ENCODE peak calls at places on chromosome 12, in eight cellular contexts. G is dorsolateral prefrontal cortex, Y is hepatocyte, H is AG04449, P is heart left ventricle, U is suprapubic skin, E is pancreas, V is neural progenitor cell. N is an unnamed sample.

GRCh38 chr12:1350055-1350933 is 244.1 kb downstream of the FBXL14 start:
- DNase-seq in H (peak), U (no peak), P (no peak), G (no peak), Y (peak), V (no peak), E (no peak), N (peak)

GRCh38 chr12:8680533-8680932 is 17.3 kb upstream of the RIMKLB start:
- DNase-seq in U (no peak), G (no peak), E (no peak), H (no peak), P (no peak), Y (no peak), V (no peak), N (no peak)

GRCh38 chr12:103821773-103822172 is 19.3 kb downstream of the NT5DC3 start:
- DNase-seq in H (no peak), Y (no peak), G (no peak), U (no peak), E (no peak), V (no peak), P (no peak), N (no peak)

GRCh38 chr12:111434680-111435338 is 29.1 kb downstream of the SH2B3 start:
- DNase-seq in U (peak), G (no peak), V (no peak), P (peak), H (no peak), E (peak), Y (peak), N (no peak)

GRCh38 chr12:1496162-1496925 is 98.0 kb downstream of the FBXL14 start:
- DNase-seq in H (no peak), U (no peak), V (no peak), E (no peak), P (no peak), Y (no peak), G (no peak), N (no peak)

GRCh38 chr12:17079251-17079909 is 473.4 kb upstream of the LMO3 start:
- DNase-seq in V (no peak), P (no peak), H (no peak), U (no peak), G (no peak), E (no peak), Y (no peak), N (no peak)

GRCh38 chr12:101485015-101485414 is 9.9 kb downstream of the SPIC start:
- DNase-seq in G (no peak), U (no peak), V (no peak), E (no peak), H (peak), Y (no peak), P (no peak), N (no peak)

GRCh38 chr12:68481181-68481941 is 129.3 kb upstream of the RAP1B start:
- DNase-seq in V (no peak), E (no peak), H (no peak), Y (no peak), G (no peak), U (no peak), P (no peak), N (no peak)

GRCh38 chr12:46360908-46361666 is 11.5 kb downstream of the SLC38A2 start:
- DNase-seq in H (no peak), U (no peak), V (no peak), G (no peak), P (no peak), E (no peak), Y (no peak), N (no peak)

GRCh38 chr12:72647139-72647538 is 375.0 kb downstream of the TRHDE start:
- DNase-seq in G (no peak), U (no peak), P (no peak), V (no peak), H (no peak), Y (no peak), E (no peak), N (no peak)

GRCh38 chr12:18897816-18898215 is 159.9 kb downstream of the CAPZA3 start:
- DNase-seq in G (no peak), E (no peak), V (no peak), Y (no peak), U (no peak), H (no peak), P (no peak), N (no peak)

DNA sequence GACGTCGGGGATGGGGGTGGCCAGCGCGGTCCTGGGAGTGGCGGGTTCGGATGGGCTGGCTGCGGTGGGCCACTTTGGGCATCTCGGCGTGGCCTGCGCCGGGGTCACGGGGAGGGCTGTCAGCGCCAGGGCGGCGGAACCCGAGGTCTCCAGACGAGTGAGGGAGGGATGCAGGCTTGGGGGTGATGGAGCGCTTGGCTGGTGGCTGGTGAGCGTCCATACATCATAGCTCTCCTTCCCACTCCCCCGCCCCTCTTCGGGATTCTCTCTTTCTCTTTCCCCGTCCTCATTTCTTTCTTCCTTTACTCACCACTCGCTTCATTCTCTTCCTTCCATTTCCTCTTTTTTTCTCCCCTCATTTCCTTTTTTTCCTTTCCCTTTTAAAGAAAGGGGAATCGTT is 260.1 kb upstream of the E2F7 start:
- DNase-seq in Y (peak), G (no peak), E (peak), P (peak), H (no peak), V (peak), U (peak), N (no peak)
- H3K4me3 ChIP-seq in Y (peak), G (peak), E (peak), P (peak), H (peak), V (peak), U (peak), N (peak)

GRCh38 chr12:14621821-14622220 is 54.1 kb upstream of the PLBD1 start:
- DNase-seq in G (no peak), V (no peak), P (no peak), H (no peak), E (no peak), Y (no peak), U (no peak), N (no peak)
- TF ChIP-seq CTCF in G (no peak), V (no peak), P (no peak), H (no peak), E (no peak), Y (no peak), U (no peak), N (no peak)

DNA sequence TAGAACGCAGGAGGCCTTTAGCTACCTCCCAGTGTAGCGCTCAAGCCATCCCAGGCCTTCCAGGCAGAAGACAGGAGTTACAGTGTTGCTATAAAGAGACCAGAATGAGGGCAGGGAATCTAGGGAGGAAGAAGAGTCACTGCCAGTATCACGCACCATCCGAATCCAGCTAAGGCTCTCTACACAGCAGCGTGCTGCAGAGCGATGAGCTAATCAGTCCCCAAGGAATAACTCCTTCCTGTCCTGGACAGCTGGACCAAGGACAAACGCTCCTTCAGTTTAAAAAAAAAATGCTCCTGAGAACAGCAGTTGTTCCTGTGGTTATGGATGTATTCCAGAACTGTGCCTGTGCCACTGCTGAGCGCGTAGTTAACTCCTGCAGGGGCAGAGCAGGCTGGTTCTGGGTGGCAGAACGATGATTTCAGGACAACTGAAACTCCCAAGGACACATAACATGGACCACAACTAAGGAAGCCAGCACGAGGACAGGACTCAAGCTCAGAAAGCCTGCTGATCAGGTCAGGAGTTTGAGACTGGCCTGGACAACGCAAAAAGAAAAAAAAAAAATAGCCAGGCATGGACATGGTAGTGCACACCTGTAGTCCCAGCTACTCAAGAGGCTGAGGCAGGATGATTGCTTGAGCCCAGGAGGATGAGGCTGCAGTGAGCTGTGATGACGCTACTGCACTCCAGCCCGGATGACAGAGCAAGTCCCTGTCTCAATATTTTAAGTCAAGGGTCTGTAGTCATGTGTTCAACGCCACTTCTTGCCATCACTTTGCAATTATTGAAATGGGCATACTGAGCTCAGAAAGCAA is 2.6 kb downstream of the IFFO1 start:
- DNase-seq in H (no peak), E (no peak), U (no peak), G (no peak), P (peak), Y (no peak), V (no peak), N (no peak)
- H3K4me3 ChIP-seq in H (peak), E (no peak), U (peak), G (peak), P (peak), Y (no peak), V (peak), N (no peak)

GRCh38 chr12:45284096-45284901 is 68.4 kb downstream of the ANO6 start:
- DNase-seq in P (no peak), H (peak), V (peak), Y (peak), U (no peak), E (no peak), G (no peak), N (no peak)
- TF ChIP-seq CTCF in P (no peak), H (no peak), V (peak), Y (no peak), U (no peak), E (no peak), G (no peak), N (no peak)

GRCh38 chr12:132142679-132143327 is 1.3 kb downstream of the DDX51 start:
- DNase-seq in Y (no peak), E (peak), U (no peak), G (no peak), H (no peak), V (no peak), P (peak), N (no peak)
- H3K4me3 ChIP-seq in Y (peak), E (peak), U (peak), G (peak), H (peak), V (peak), P (peak), N (peak)

DNA sequence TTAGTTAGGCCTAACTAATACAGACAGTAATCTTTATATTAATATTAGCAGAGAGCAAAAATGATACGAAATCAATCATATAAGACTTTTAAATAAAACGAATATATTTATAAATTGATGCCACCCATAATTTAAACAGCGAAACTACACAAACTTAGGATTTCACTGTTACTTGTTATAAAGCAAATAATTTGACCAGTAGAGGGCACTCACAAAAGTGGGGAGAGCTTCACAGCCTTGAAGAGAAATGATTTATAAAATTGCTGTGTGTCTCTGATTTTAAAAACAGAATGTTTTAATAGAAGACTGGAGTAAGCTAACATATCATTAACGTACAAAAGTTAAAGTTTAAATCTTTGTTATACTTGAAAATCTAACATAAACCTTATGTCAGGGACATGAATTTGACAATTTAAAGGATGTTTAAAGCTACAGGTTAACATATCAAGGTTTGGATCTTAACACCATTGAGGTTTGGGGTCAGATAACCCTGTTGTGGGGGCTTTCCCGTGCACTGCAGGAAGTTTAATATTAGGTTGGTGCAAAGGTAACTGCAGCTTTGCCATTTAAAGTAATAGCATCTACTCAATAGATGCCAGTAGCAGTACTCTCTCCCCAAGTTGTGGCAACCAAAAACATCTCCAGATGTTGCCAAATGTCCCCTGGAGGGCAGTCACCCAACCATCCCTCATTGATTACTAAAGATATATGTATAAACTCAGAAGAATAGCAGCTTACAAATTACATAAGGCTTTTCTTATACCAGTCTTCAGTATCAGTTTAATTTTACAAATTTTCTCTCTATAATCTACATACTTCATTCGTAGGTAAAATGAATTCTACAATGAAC is 9.3 kb downstream of the KRAS start:
- DNase-seq in Y (peak), V (peak), H (peak), P (no peak), U (no peak), E (no peak), G (no peak), N (no peak)
- TF ChIP-seq CTCF in Y (peak), V (peak), H (peak), P (peak), U (peak), E (peak), G (peak), N (peak)

DNA sequence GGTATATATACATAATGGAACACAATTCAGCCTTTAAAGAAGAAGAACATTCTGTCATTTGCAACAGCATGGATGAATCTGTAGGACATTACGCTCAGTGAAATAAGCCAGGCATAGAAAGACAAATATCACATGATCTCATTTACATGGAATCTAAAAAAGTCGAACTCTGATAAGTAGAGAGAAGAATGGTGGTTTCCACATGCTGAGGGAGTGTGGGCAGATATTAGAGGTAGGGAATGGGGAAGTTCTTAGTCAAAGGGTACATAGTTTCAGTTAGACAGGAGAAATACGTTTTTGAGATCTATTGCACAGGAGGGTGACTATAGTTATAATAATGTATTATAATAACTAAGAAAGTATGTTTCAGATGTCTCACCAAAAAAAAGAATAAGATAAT is 71.4 kb downstream of the ADAMTS20 start:
- DNase-seq in V (no peak), E (no peak), H (no peak), G (no peak), Y (no peak), P (no peak), U (no peak), N (no peak)
- H3K4me3 ChIP-seq in V (no peak), E (no peak), H (no peak), G (no peak), Y (no peak), P (no peak), U (no peak), N (no peak)

GRCh38 chr12:83996671-83997070 is 915.9 kb downstream of the SLC6A15 start:
- DNase-seq in H (no peak), V (no peak), P (no peak), E (no peak), U (no peak), G (no peak), Y (no peak), N (no peak)
- TF ChIP-seq CTCF in H (no peak), V (no peak), P (no peak), E (no peak), U (no peak), G (no peak), Y (no peak), N (no peak)

DNA sequence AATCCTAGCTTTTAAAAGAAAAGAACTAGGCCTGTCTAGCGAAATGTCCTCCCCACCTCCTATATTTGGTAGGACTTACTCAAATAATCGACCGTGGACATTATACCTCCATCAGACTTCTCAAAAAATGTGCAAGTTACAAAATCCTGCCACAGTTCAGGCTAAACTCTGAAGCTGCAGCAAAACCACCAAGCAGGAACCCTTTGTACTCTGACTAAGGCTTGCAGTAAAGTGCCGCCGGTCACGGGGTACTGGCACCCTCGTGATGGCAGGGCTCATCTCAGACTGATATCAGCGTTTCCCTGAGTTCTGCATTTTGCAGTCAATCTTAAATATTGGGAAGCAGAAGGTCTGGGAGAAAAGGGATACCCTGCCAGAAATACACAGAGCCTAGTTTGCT is 17.1 kb downstream of the SLC11A2 start:
- DNase-seq in Y (peak), H (no peak), E (no peak), U (peak), V (no peak), P (peak), G (peak), N (no peak)
- H3K4me3 ChIP-seq in Y (no peak), H (no peak), E (no peak), U (peak), V (no peak), P (peak), G (peak), N (peak)

GRCh38 chr12:39619660-39620433 is at the start of gene ABCD2:
- DNase-seq in Y (peak), U (peak), P (peak), G (peak), V (peak), H (peak), E (peak), N (no peak)
- TF ChIP-seq CTCF in Y (no peak), U (no peak), P (no peak), G (peak), V (no peak), H (no peak), E (no peak), N (peak)